ENCODE peak calls at places on chromosomes 13 and 19, in seven cellular contexts. One of them, this sample, is unnamed.

GRCh38 chr13:79432086-79432485 is 26.0 kb upstream of the RBM26 start:
- DNase-seq in IMR-90: no peak
- DNase-seq in neuronal stem cell: no peak
- DNase-seq in mesenchymal stem cell: no peak
- DNase-seq in mesendoderm: no peak
- DNase-seq in H1: no peak
- DNase-seq in trophoblast cell: no peak
- DNase-seq in this sample: no peak

GRCh38 chr19:31616031-31616430 is 266.8 kb upstream of the TSHZ3 start:
- DNase-seq in IMR-90: no peak
- DNase-seq in neuronal stem cell: no peak
- DNase-seq in mesenchymal stem cell: no peak
- DNase-seq in mesendoderm: no peak
- DNase-seq in H1: no peak
- DNase-seq in trophoblast cell: peak
- DNase-seq in this sample: no peak

GRCh38 chr19:58392945-58393724 is 2.3 kb upstream of the RNF225 start:
- DNase-seq in IMR-90: no peak
- DNase-seq in neuronal stem cell: no peak
- DNase-seq in mesenchymal stem cell: no peak
- DNase-seq in mesendoderm: no peak
- DNase-seq in H1: no peak
- DNase-seq in trophoblast cell: no peak
- DNase-seq in this sample: peak

GRCh38 chr19:18203408-18203862 is 407 bp downstream of the RAB3A start:
- DNase-seq in IMR-90: no peak
- DNase-seq in neuronal stem cell: no peak
- DNase-seq in mesenchymal stem cell: no peak
- DNase-seq in mesendoderm: no peak
- DNase-seq in H1: no peak
- DNase-seq in trophoblast cell: no peak
- DNase-seq in this sample: no peak

GRCh38 chr13:113843864-113844556 is 19.9 kb downstream of the GAS6 start:
- DNase-seq in IMR-90: no peak
- DNase-seq in neuronal stem cell: no peak
- DNase-seq in mesenchymal stem cell: no peak
- DNase-seq in mesendoderm: no peak
- DNase-seq in H1: no peak
- DNase-seq in trophoblast cell: no peak
- DNase-seq in this sample: no peak

GRCh38 chr19:28601723-28602440 is 611.1 kb downstream of the UQCRFS1 start:
- DNase-seq in IMR-90: no peak
- DNase-seq in neuronal stem cell: no peak
- DNase-seq in mesenchymal stem cell: no peak
- DNase-seq in mesendoderm: no peak
- DNase-seq in H1: no peak
- DNase-seq in trophoblast cell: no peak
- DNase-seq in this sample: no peak

GRCh38 chr19:50808856-50809255 is 14.7 kb downstream of the KLK1 start:
- DNase-seq in IMR-90: no peak
- DNase-seq in neuronal stem cell: no peak
- DNase-seq in mesenchymal stem cell: no peak
- DNase-seq in mesendoderm: no peak
- DNase-seq in H1: no peak
- DNase-seq in trophoblast cell: no peak
- DNase-seq in this sample: no peak

GRCh38 chr19:590396-590745 is 690 bp downstream of the HCN2 start:
- DNase-seq in IMR-90: peak
- DNase-seq in neuronal stem cell: no peak
- DNase-seq in mesenchymal stem cell: no peak
- DNase-seq in mesendoderm: no peak
- DNase-seq in H1: no peak
- DNase-seq in trophoblast cell: peak
- DNase-seq in this sample: no peak

GRCh38 chr13:108902557-108903155 is 273.2 kb downstream of the MYO16 start:
- DNase-seq in IMR-90: no peak
- DNase-seq in neuronal stem cell: no peak
- DNase-seq in mesenchymal stem cell: no peak
- DNase-seq in mesendoderm: no peak
- DNase-seq in H1: no peak
- DNase-seq in trophoblast cell: no peak
- DNase-seq in this sample: no peak

GRCh38 chr13:19622189-19622588 is 11.3 kb upstream of the MPHOSPH8 start:
- DNase-seq in IMR-90: no peak
- DNase-seq in neuronal stem cell: no peak
- DNase-seq in mesenchymal stem cell: no peak
- DNase-seq in mesendoderm: no peak
- DNase-seq in H1: no peak
- DNase-seq in trophoblast cell: no peak
- DNase-seq in this sample: no peak

GRCh38 chr19:14320253-14320652 is 61.0 kb upstream of the ADGRE5 start:
- DNase-seq in IMR-90: no peak
- DNase-seq in neuronal stem cell: no peak
- DNase-seq in mesenchymal stem cell: no peak
- DNase-seq in mesendoderm: no peak
- DNase-seq in H1: no peak
- DNase-seq in trophoblast cell: no peak
- DNase-seq in this sample: no peak

GRCh38 chr13:27522847-27523246 is 72.5 kb upstream of the MTIF3 start:
- DNase-seq in IMR-90: no peak
- DNase-seq in neuronal stem cell: no peak
- DNase-seq in mesenchymal stem cell: no peak
- DNase-seq in mesendoderm: no peak
- DNase-seq in H1: no peak
- DNase-seq in trophoblast cell: no peak
- DNase-seq in this sample: no peak
- H3K23ac ChIP-seq in IMR-90: no peak
- H3K23ac ChIP-seq in neuronal stem cell: no peak
- H3K23ac ChIP-seq in mesenchymal stem cell: no peak
- H3K23ac ChIP-seq in mesendoderm: no peak
- H3K23ac ChIP-seq in H1: no peak
- H3K23ac ChIP-seq in trophoblast cell: no peak
- H3K23ac ChIP-seq in this sample: no peak

GRCh38 chr13:41995946-41996345 is 35.0 kb upstream of the VWA8 start:
- DNase-seq in IMR-90: peak
- DNase-seq in neuronal stem cell: no peak
- DNase-seq in mesenchymal stem cell: peak
- DNase-seq in mesendoderm: no peak
- DNase-seq in H1: no peak
- DNase-seq in trophoblast cell: no peak
- DNase-seq in this sample: no peak
- H3K23ac ChIP-seq in IMR-90: no peak
- H3K23ac ChIP-seq in neuronal stem cell: no peak
- H3K23ac ChIP-seq in mesenchymal stem cell: no peak
- H3K23ac ChIP-seq in mesendoderm: no peak
- H3K23ac ChIP-seq in H1: no peak
- H3K23ac ChIP-seq in trophoblast cell: no peak
- H3K23ac ChIP-seq in this sample: no peak

GRCh38 chr19:53190253-53190652 is 2.9 kb downstream of the ZNF665 start:
- DNase-seq in IMR-90: no peak
- DNase-seq in neuronal stem cell: no peak
- DNase-seq in mesenchymal stem cell: no peak
- DNase-seq in mesendoderm: no peak
- DNase-seq in H1: no peak
- DNase-seq in trophoblast cell: no peak
- DNase-seq in this sample: no peak
- H3K23ac ChIP-seq in IMR-90: no peak
- H3K23ac ChIP-seq in neuronal stem cell: no peak
- H3K23ac ChIP-seq in mesenchymal stem cell: no peak
- H3K23ac ChIP-seq in mesendoderm: no peak
- H3K23ac ChIP-seq in H1: no peak
- H3K23ac ChIP-seq in trophoblast cell: no peak
- H3K23ac ChIP-seq in this sample: no peak

DNA sequence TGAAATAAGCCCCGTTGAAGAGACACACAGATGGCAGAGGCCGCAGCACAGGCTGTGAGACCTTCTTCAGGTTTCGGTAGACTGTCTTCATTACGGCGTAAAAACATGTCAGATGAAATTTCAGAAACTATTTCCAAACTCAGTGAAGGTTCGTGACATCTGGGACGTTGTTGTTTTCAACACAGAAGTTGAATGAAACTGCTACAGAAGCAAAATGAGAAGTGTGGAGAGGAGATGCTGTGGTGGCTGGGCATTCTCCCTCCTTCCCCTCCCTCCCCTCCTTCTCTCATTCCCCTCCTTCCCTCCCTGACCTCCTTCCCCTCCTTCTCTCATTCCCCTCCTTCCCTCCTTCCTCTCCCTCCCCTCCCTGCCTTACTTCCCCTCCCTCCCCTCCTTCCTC is 113.6 kb downstream of the ATP11A start:
- DNase-seq in IMR-90: no peak
- DNase-seq in neuronal stem cell: no peak
- DNase-seq in mesenchymal stem cell: no peak
- DNase-seq in mesendoderm: no peak
- DNase-seq in H1: no peak
- DNase-seq in trophoblast cell: peak
- DNase-seq in this sample: no peak
- H3K23ac ChIP-seq in IMR-90: no peak
- H3K23ac ChIP-seq in neuronal stem cell: no peak
- H3K23ac ChIP-seq in mesenchymal stem cell: no peak
- H3K23ac ChIP-seq in mesendoderm: no peak
- H3K23ac ChIP-seq in H1: no peak
- H3K23ac ChIP-seq in trophoblast cell: no peak
- H3K23ac ChIP-seq in this sample: no peak

GRCh38 chr19:4318460-4318859 is 14.1 kb downstream of the FSD1 start:
- DNase-seq in IMR-90: no peak
- DNase-seq in neuronal stem cell: no peak
- DNase-seq in mesenchymal stem cell: no peak
- DNase-seq in mesendoderm: no peak
- DNase-seq in H1: no peak
- DNase-seq in trophoblast cell: no peak
- DNase-seq in this sample: no peak
- H3K23ac ChIP-seq in IMR-90: no peak
- H3K23ac ChIP-seq in neuronal stem cell: peak
- H3K23ac ChIP-seq in mesenchymal stem cell: no peak
- H3K23ac ChIP-seq in mesendoderm: no peak
- H3K23ac ChIP-seq in H1: no peak
- H3K23ac ChIP-seq in trophoblast cell: no peak
- H3K23ac ChIP-seq in this sample: no peak

GRCh38 chr13:103356226-103356864 is 290.1 kb upstream of the SLC10A2 start:
- DNase-seq in IMR-90: no peak
- DNase-seq in neuronal stem cell: no peak
- DNase-seq in mesenchymal stem cell: no peak
- DNase-seq in mesendoderm: peak
- DNase-seq in H1: no peak
- DNase-seq in trophoblast cell: peak
- DNase-seq in this sample: no peak
- H3K23ac ChIP-seq in IMR-90: no peak
- H3K23ac ChIP-seq in neuronal stem cell: no peak
- H3K23ac ChIP-seq in mesenchymal stem cell: no peak
- H3K23ac ChIP-seq in mesendoderm: no peak
- H3K23ac ChIP-seq in H1: no peak
- H3K23ac ChIP-seq in trophoblast cell: no peak
- H3K23ac ChIP-seq in this sample: no peak

GRCh38 chr19:48818234-48818823 is 7.5 kb upstream of the BCAT2 start:
- DNase-seq in IMR-90: no peak
- DNase-seq in neuronal stem cell: no peak
- DNase-seq in mesenchymal stem cell: no peak
- DNase-seq in mesendoderm: no peak
- DNase-seq in H1: no peak
- DNase-seq in trophoblast cell: no peak
- DNase-seq in this sample: no peak
- H3K23ac ChIP-seq in IMR-90: no peak
- H3K23ac ChIP-seq in neuronal stem cell: no peak
- H3K23ac ChIP-seq in mesenchymal stem cell: no peak
- H3K23ac ChIP-seq in mesendoderm: no peak
- H3K23ac ChIP-seq in H1: no peak
- H3K23ac ChIP-seq in trophoblast cell: no peak
- H3K23ac ChIP-seq in this sample: no peak

GRCh38 chr13:37995052-37995451 is 125.5 kb upstream of the TRPC4 start:
- DNase-seq in IMR-90: peak
- DNase-seq in neuronal stem cell: peak
- DNase-seq in mesenchymal stem cell: peak
- DNase-seq in mesendoderm: peak
- DNase-seq in H1: no peak
- DNase-seq in trophoblast cell: no peak
- DNase-seq in this sample: no peak
- H3K23ac ChIP-seq in IMR-90: no peak
- H3K23ac ChIP-seq in neuronal stem cell: no peak
- H3K23ac ChIP-seq in mesenchymal stem cell: no peak
- H3K23ac ChIP-seq in mesendoderm: no peak
- H3K23ac ChIP-seq in H1: no peak
- H3K23ac ChIP-seq in trophoblast cell: no peak
- H3K23ac ChIP-seq in this sample: no peak

DNA sequence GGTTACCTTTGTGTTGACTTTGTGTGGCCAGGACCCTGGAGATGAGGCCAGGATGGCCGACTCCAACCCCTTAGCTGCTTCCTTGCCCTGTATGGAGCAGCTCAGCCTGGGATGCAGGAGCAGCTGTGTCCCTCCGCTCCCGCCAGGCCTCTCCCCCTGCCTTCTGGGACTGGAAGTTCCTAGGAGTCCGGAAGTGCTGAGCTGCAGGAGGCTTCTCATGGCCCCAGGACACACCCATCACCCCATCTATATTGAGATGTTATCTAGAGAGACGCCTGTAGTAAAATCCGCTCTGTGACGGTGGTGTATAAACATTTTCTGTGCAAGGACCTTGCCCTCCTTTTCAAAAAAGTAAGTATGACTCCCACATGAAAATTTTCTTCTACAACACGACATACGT is 27.0 kb downstream of the WTIP start:
- DNase-seq in IMR-90: no peak
- DNase-seq in neuronal stem cell: no peak
- DNase-seq in mesenchymal stem cell: peak
- DNase-seq in mesendoderm: peak
- DNase-seq in H1: peak
- DNase-seq in trophoblast cell: no peak
- DNase-seq in this sample: no peak
- H3K23ac ChIP-seq in IMR-90: no peak
- H3K23ac ChIP-seq in neuronal stem cell: peak
- H3K23ac ChIP-seq in mesenchymal stem cell: no peak
- H3K23ac ChIP-seq in mesendoderm: no peak
- H3K23ac ChIP-seq in H1: no peak
- H3K23ac ChIP-seq in trophoblast cell: no peak
- H3K23ac ChIP-seq in this sample: no peak

This sample was measured in H9.